ENCODE peak calls at places on chromosomes 3 and 15, in six cellular contexts. Y is GM12891, S is GM12878, D is K562, I is HepG2, H is H1. J is an unnamed sample.

GRCh38 chr3:188929138-188929537 is 242.6 kb upstream of the TPRG1 start:
- DNase-seq in I (peak), Y (no peak), H (no peak), S (no peak), D (no peak), J (no peak)

GRCh38 chr3:13768453-13768852 is 111.4 kb downstream of the WNT7A start:
- DNase-seq in D (no peak), S (no peak), I (no peak), H (no peak), Y (no peak), J (no peak)

GRCh38 chr3:30350901-30351300 is 255.5 kb upstream of the TGFBR2 start:
- DNase-seq in Y (no peak), D (no peak), S (no peak), I (no peak), H (no peak), J (no peak)

GRCh38 chr3:182083112-182083511 is 371.4 kb downstream of the SOX2 start:
- DNase-seq in S (no peak), I (no peak), Y (no peak), H (no peak), D (no peak), J (no peak)

GRCh38 chr3:146093928-146094327 is 67.1 kb downstream of the PLOD2 start:
- DNase-seq in H (no peak), Y (no peak), D (no peak), I (no peak), S (no peak), J (no peak)

GRCh38 chr3:127456471-127457093 is 134.0 kb downstream of the TPRA1 start:
- DNase-seq in S (no peak), Y (no peak), H (peak), D (no peak), I (no peak), J (no peak)

GRCh38 chr3:140595295-140595694 is 82.6 kb upstream of the TRIM42 start:
- DNase-seq in I (no peak), Y (no peak), S (no peak), D (peak), H (no peak), J (no peak)

GRCh38 chr3:39216176-39216790 is 23.9 kb upstream of the XIRP1 start:
- DNase-seq in Y (peak), H (no peak), S (peak), D (no peak), I (no peak), J (peak)

GRCh38 chr15:90082140-90082713 is 20.0 kb downstream of the IDH2 start:
- DNase-seq in S (no peak), H (no peak), I (no peak), Y (no peak), D (no peak), J (no peak)

GRCh38 chr3:146883292-146883691 is 278.1 kb upstream of the PLSCR5 start:
- DNase-seq in D (no peak), S (no peak), I (no peak), H (no peak), Y (no peak), J (no peak)

GRCh38 chr15:91942676-91943417 is 89.3 kb downstream of the SLCO3A1 start:
- DNase-seq in S (no peak), H (no peak), I (peak), Y (no peak), D (no peak), J (no peak)

GRCh38 chr3:120100711-120101110 is 6.5 kb upstream of the GSK3B start:
- DNase-seq in D (no peak), Y (no peak), I (no peak), S (no peak), H (no peak), J (no peak)

GRCh38 chr3:194497799-194498575 is 11.2 kb upstream of the ATP13A3 start:
- DNase-seq in S (no peak), D (no peak), H (no peak), I (peak), Y (no peak), J (no peak)

GRCh38 chr15:51736646-51737537 is 563 bp downstream of the LYSMD2 start:
- DNase-seq in H (peak), S (no peak), Y (peak), D (peak), I (no peak), J (peak)

GRCh38 chr3:8987673-8988655 is 24.7 kb upstream of the RAD18 start:
- DNase-seq in H (peak), D (peak), S (no peak), Y (peak), I (peak), J (peak)

GRCh38 chr3:138361193-138361525 is 12.8 kb downstream of the MRAS start:
- DNase-seq in Y (no peak), I (no peak), D (no peak), H (no peak), S (no peak), J (no peak)

GRCh38 chr3:103337179-103337845 is 902.5 kb downstream of the ZPLD1 start:
- DNase-seq in Y (no peak), I (no peak), D (no peak), H (no peak), S (no peak), J (no peak)

GRCh38 chr15:98003528-98003927 is 43.0 kb downstream of the ARRDC4 start:
- DNase-seq in I (no peak), D (no peak), S (no peak), Y (no peak), H (no peak), J (no peak)

GRCh38 chr3:12194669-12195161 is 36.0 kb upstream of the TIMP4 start:
- DNase-seq in Y (no peak), S (no peak), H (no peak), D (peak), I (peak), J (no peak)

GRCh38 chr3:27939940-27940339 is 217.8 kb upstream of the EOMES start:
- DNase-seq in D (no peak), H (no peak), S (no peak), Y (no peak), I (peak), J (no peak)

GRCh38 chr15:39285066-39285465 is 295.8 kb upstream of the THBS1 start:
- DNase-seq in D (no peak), H (no peak), S (no peak), I (no peak), Y (no peak), J (no peak)

GRCh38 chr3:123692041-123692440 is 107.2 kb upstream of the HACD2 start:
- DNase-seq in H (no peak), D (no peak), S (no peak), I (no peak), Y (no peak), J (no peak)

GRCh38 chr15:80693682-80694623 is 1.2 kb upstream of the ABHD17C start:
- DNase-seq in Y (no peak), D (no peak), S (no peak), I (no peak), H (no peak), J (no peak)

GRCh38 chr3:42055291-42055690 is 35.9 kb upstream of the TRAK1 start:
- DNase-seq in H (no peak), I (peak), Y (no peak), S (no peak), D (no peak), J (no peak)

GRCh38 chr15:82536409-82537350 is 3.6 kb downstream of the RPS17 start:
- DNase-seq in Y (no peak), H (no peak), S (no peak), D (no peak), I (no peak), J (no peak)

GRCh38 chr15:71747128-71748083 is 62.9 kb upstream of the NR2E3 start:
- DNase-seq in H (no peak), I (peak), D (no peak), S (no peak), Y (no peak), J (no peak)

GRCh38 chr3:186693843-186694242 is 23.3 kb upstream of the KNG1 start:
- DNase-seq in S (no peak), I (no peak), Y (no peak), H (no peak), D (no peak), J (no peak)

GRCh38 chr3:60839242-60839641 is 412.0 kb downstream of the FHIT start:
- DNase-seq in D (no peak), Y (no peak), H (no peak), I (no peak), S (no peak), J (no peak)

GRCh38 chr3:126524429-126524988 is 554 bp downstream of the CHST13 start:
- DNase-seq in H (no peak), I (peak), D (peak), Y (no peak), S (no peak), J (no peak)

GRCh38 chr15:55589297-55589696 is 1.2 kb upstream of the PYGO1 start:
- DNase-seq in S (no peak), Y (no peak), D (no peak), H (no peak), I (no peak), J (no peak)

GRCh38 chr15:63372018-63372705 is 9.5 kb downstream of the CA12 start:
- DNase-seq in H (no peak), Y (no peak), S (no peak), D (peak), I (no peak), J (no peak)

GRCh38 chr15:78507831-78508160 is 419 bp downstream of the HYKK start:
- DNase-seq in H (no peak), Y (no peak), I (no peak), D (no peak), S (no peak), J (no peak)

GRCh38 chr3:99627062-99627826 is 11.2 kb upstream of the COL8A1 start:
- DNase-seq in Y (no peak), D (no peak), I (no peak), H (no peak), S (no peak), J (no peak)
- TF ChIP-seq TAF1 in Y (no peak), D (no peak), I (no peak), H (no peak), S (no peak), J (no peak)

GRCh38 chr3:196741401-196741761 is 1.7 kb downstream of the PAK2 start:
- DNase-seq in D (no peak), I (no peak), H (no peak), S (no peak), Y (no peak), J (no peak)
- TF ChIP-seq POLR2A in D (no peak), I (no peak), H (no peak), S (no peak), Y (no peak), J (no peak)

DNA sequence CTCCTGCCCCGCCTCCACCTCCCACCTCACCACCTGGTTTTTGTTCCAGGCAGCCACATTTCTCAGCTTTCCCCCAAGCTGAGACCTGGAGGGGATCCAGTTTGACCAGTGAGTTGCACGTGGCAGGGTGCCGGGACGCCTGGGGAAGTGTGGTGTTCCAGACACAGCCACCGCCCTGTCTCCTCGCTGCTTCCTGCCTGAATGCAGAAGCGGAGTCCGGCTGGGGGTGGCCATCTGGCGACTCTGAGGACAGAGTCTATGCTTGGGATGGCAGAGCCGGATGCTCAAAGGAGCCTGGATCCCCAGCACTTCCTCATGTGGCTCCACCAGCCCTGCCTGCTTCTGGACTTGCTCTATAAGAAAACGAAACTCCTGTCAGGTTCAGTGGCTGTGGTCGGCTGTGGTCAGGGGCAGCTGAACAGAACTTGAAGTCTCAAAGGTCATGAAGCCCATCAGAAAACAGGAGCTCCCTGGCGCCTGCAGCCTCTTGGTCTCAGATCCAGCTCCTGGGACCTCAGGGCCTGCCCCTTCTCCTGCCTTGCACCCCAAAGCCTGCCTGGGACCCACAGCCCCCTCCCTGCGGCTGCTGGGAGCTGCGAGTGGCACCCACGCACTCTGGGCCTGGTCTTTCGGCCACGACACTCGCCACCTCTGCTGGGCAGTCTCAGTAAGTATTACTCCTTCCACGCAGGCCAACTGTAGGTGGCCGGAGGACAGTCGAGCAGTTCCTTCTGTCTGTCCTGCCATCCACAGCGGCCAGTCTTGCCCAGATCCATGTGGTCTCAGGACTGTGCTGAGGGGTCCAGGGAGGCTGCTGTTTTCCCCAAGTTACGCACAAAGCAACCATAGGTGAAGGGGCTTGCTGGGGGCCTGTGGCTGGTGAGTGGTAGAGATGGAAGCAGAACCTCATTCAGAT is 112.8 kb upstream of the MEF2A start:
- DNase-seq in Y (peak), I (peak), H (peak), D (no peak), S (peak), J (peak)
- TF ChIP-seq POLR2AphosphoS5 in Y (no peak), I (no peak), H (no peak), D (no peak), S (no peak), J (peak)

GRCh38 chr15:69957175-69957574 is 140.5 kb downstream of the TLE3 start:
- DNase-seq in S (no peak), Y (no peak), D (no peak), I (no peak), H (no peak), J (no peak)
- TF ChIP-seq TAF1 in S (no peak), Y (no peak), D (no peak), I (no peak), H (no peak), J (no peak)